ENCODE peak calls at places on chromosomes 1 and 21, in six cellular contexts. E is adrenal gland; X is thoracic aorta; U is heart left ventricle; C is Peyer's patch; J is CD4-positive, CD25-positive, alpha-beta regulatory T cell. I is an unnamed sample.
A peak's percentile ranks its signal among the peaks of the same experiment; 100 is the strongest.

GRCh38 chr1:210598135-210598652 is 269.5 kb downstream of the HHAT start:
- DNase-seq in C (peak; percentile 61), U (no peak), J (no peak), X (peak; percentile 21), E (no peak), I (peak; percentile 92)

GRCh38 chr1:230807551-230808267 is 60.5 kb downstream of the CAPN9 start:
- DNase-seq in C (no peak), U (no peak), J (no peak), X (no peak), E (no peak), I (no peak)

GRCh38 chr1:48016526-48016925 is 19.3 kb upstream of the TRABD2B start:
- DNase-seq in C (no peak), X (no peak), J (no peak), U (no peak), E (no peak), I (no peak)

GRCh38 chr1:198937231-198938031 is 298.6 kb downstream of the PTPRC start:
- DNase-seq in E (peak; percentile 68), X (no peak), C (peak; percentile 60), J (peak; percentile 71), U (peak; percentile 57), I (peak; percentile 85)

GRCh38 chr1:184152944-184153343 is 101.4 kb downstream of the TSEN15 start:
- DNase-seq in X (no peak), E (no peak), U (no peak), J (no peak), C (no peak), I (no peak)

GRCh38 chr1:207711285-207711684 is 40.6 kb upstream of the CD46 start:
- DNase-seq in U (no peak), E (no peak), J (no peak), C (no peak), X (no peak), I (no peak)

GRCh38 chr1:44251486-44251885 is 38.2 kb downstream of the DMAP1 start:
- DNase-seq in C (no peak), J (no peak), U (no peak), X (no peak), E (no peak), I (no peak)

GRCh38 chr1:20698195-20698910 is 19.5 kb downstream of the KIF17 start:
- DNase-seq in U (no peak), J (no peak), E (no peak), X (no peak), C (no peak), I (peak; percentile 37)

GRCh38 chr21:42129300-42130266 is 58.5 kb downstream of the UMODL1 start:
- DNase-seq in E (no peak), C (no peak), J (no peak), U (no peak), X (no peak), I (no peak)

GRCh38 chr1:184110253-184111204 is 59.0 kb downstream of the TSEN15 start:
- DNase-seq in U (no peak), J (no peak), C (no peak), E (no peak), X (no peak), I (no peak)

GRCh38 chr1:221781102-221781744 is 39.3 kb upstream of the DUSP10 start:
- DNase-seq in E (no peak), X (no peak), J (no peak), C (no peak), U (no peak), I (no peak)

GRCh38 chr1:170192535-170192934 is 46.8 kb downstream of the NTMT2 start:
- DNase-seq in J (no peak), U (no peak), E (no peak), C (no peak), X (no peak), I (no peak)

GRCh38 chr1:209625791-209626285 is 26.4 kb downstream of the LAMB3 start:
- DNase-seq in X (no peak), E (no peak), U (no peak), C (no peak), J (no peak), I (no peak)

GRCh38 chr1:66371233-66372005 is 162.5 kb upstream of the SGIP1 start:
- DNase-seq in U (no peak), J (no peak), X (no peak), C (peak; percentile 71), E (no peak), I (no peak)

GRCh38 chr1:73911849-73912248 is 286.1 kb downstream of the LRRIQ3 start:
- DNase-seq in J (no peak), X (no peak), U (no peak), C (no peak), E (no peak), I (no peak)

GRCh38 chr1:8815582-8816285 is 1.7 kb downstream of the RERE start:
- DNase-seq in U (no peak), J (no peak), C (no peak), X (no peak), E (no peak), I (no peak)

GRCh38 chr1:92327794-92328193 is 28.9 kb downstream of the RPAP2 start:
- DNase-seq in C (no peak), X (no peak), U (no peak), E (no peak), J (no peak), I (no peak)

GRCh38 chr1:8423702-8424538 is 106.0 kb downstream of the SLC45A1 start:
- DNase-seq in E (peak; percentile 65), X (peak; percentile 28), C (peak; percentile 76), U (peak; percentile 54), J (peak; percentile 62), I (peak; percentile 36)

GRCh38 chr1:211348547-211348946 is 21.9 kb downstream of the TRAF5 start:
- DNase-seq in X (no peak), C (no peak), J (no peak), U (no peak), E (no peak), I (no peak)

GRCh38 chr1:10444795-10445397 is 4.9 kb upstream of the CORT start:
- DNase-seq in C (no peak), U (no peak), X (no peak), J (no peak), E (no peak), I (no peak)

GRCh38 chr1:245855846-245856730 is 651.0 kb downstream of the SMYD3 start:
- DNase-seq in X (no peak), E (no peak), J (no peak), C (no peak), U (no peak), I (no peak)

GRCh38 chr1:30816211-30817082 is 58.9 kb upstream of the LAPTM5 start:
- DNase-seq in U (peak; percentile 77), C (no peak), E (peak; percentile 63), J (no peak), X (no peak), I (peak; percentile 56)

GRCh38 chr1:96674909-96675308 is 46.7 kb upstream of the PTBP2 start:
- DNase-seq in X (no peak), E (no peak), U (no peak), C (no peak), J (no peak), I (no peak)

GRCh38 chr1:4684849-4685248 is 30.4 kb downstream of the AJAP1 start:
- DNase-seq in C (no peak), X (no peak), J (no peak), E (no peak), U (no peak), I (no peak)

GRCh38 chr21:29077651-29078090 is 4.2 kb upstream of the CCT8 start:
- DNase-seq in E (peak; percentile 45), J (peak; percentile 18), X (no peak), U (no peak), C (no peak), I (no peak)

GRCh38 chr1:240399381-240399780 is 212.6 kb downstream of the GREM2 start:
- DNase-seq in E (peak; percentile 21), C (no peak), X (no peak), J (no peak), U (no peak), I (peak; percentile 94)

GRCh38 chr1:205229916-205230700 is 2.4 kb downstream of the TMCC2 start:
- DNase-seq in U (no peak), C (no peak), J (no peak), X (no peak), E (peak; percentile 61), I (no peak)

GRCh38 chr21:43304206-43304605 is 122.7 kb downstream of the SIK1 start:
- DNase-seq in C (no peak), U (no peak), E (no peak), J (no peak), X (no peak), I (no peak)

GRCh38 chr1:223109581-223110026 is 33.4 kb downstream of the TLR5 start:
- DNase-seq in C (peak; percentile 75), J (no peak), U (no peak), X (no peak), E (no peak), I (no peak)

DNA sequence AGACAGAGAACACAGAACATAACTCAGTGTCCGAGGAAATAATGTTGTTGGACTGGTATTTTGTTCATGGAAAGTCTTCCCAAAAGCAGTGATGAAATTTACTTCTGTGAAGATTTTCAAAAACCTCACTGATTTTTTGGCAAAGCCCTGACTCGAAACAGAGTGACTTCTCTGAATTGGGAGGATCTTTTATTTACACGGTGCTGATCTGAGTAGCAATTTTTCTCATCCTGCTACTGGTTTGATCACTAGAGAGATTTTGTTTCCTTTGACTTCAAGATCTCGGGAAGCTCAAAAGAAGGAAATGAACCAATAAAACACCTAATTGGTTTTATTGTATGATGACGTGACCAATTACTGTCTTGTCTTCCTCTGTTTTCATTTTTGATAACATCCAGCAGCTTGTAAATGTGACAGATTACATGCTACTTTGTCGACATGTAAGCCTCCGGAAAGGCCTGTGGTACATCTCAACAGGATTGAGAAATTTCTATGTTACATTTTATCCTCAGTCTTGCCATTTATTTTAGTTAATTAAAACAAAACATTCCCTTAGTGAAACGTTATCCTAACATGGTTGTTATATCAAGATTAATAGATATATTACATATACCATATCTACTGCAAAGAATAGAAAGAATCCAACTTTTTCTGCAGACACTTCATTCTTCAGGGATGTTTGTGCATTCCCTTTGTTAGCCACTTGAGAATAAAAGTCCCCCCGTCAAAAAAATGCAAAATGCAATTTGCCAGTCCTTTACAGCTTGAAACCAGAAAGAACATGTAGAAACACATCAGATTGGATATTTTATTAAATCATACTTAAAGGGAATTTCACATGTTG is 42.8 kb upstream of the IFI44L start:
- DNase-seq in C (no peak), J (no peak), E (no peak), U (no peak), X (no peak), I (no peak)
- H3K4me3 ChIP-seq in C (no peak overlapping the region), J (no peak overlapping the region), E (no peak overlapping the region), U (no peak overlapping the region), X (no peak overlapping the region), I (no peak overlapping the region)

GRCh38 chr1:1067284-1068076 is 6.6 kb downstream of the RNF223 start:
- DNase-seq in C (no peak), X (no peak), J (no peak), E (no peak), U (no peak), I (no peak)
- H3K4me3 ChIP-seq in C (no peak overlapping the region), X (no peak overlapping the region), J (no peak overlapping the region), E (no peak overlapping the region), U (no peak overlapping the region), I (no peak overlapping the region)

GRCh38 chr1:58902830-58903229 is 119.0 kb upstream of the JUN start:
- DNase-seq in C (no peak), U (no peak), E (no peak), X (no peak), J (no peak), I (no peak)
- H3K4me3 ChIP-seq in C (no peak overlapping the region), U (peak overlapping the region; percentile 46), E (peak overlapping the region; percentile 58), X (peak overlapping the region; percentile 72), J (peak overlapping the region; percentile 84), I (no peak overlapping the region)

DNA sequence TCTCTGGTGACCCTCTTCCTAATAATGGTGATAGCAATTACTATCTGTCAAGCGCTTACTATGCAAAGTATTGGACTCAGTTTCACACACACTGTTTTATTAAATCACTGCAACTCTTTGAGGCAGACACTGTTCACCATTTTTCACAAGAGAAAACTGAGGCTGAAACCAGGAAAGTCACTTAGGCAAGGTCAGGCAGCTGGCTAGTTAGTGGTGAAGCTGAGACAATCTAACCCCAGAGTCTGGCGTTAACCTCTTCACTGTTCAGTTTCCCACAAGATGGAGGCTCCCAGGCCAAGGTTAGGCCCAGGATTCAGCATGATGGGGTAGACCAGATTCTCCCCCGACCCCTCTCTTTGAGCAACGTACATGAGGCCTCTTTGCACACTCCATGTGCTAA is 4.8 kb upstream of the GJA8 start:
- DNase-seq in X (no peak), U (no peak), E (no peak), C (no peak), J (no peak), I (no peak)
- H3K4me3 ChIP-seq in X (no peak overlapping the region), U (no peak overlapping the region), E (no peak overlapping the region), C (no peak overlapping the region), J (no peak overlapping the region), I (no peak overlapping the region)